ENCODE peak calls at places on chromosomes 12 and 14, in four cellular contexts. L is HepG2, T is H1, H is GM12878. W is an unnamed sample.

GRCh38 chr14:61330511-61330910 is 9.1 kb downstream of the PRKCH start:
- DNase-seq in L (no peak), T (no peak), H (no peak), W (no peak)

GRCh38 chr12:112234303-112234702 is 108.9 kb downstream of the TRAFD1 start:
- DNase-seq in L (no peak), T (no peak), H (no peak), W (no peak)

GRCh38 chr12:26939953-26940352 is 1.7 kb downstream of the FGFR1OP2 start:
- DNase-seq in L (no peak), T (no peak), H (no peak), W (no peak)

GRCh38 chr12:104703372-104703771 is 246.6 kb downstream of the CHST11 start:
- DNase-seq in L (no peak), T (no peak), H (no peak), W (no peak)

GRCh38 chr12:132423251-132424117 is 66.5 kb upstream of the FBRSL1 start:
- DNase-seq in L (peak; percentile 23), T (no peak), H (no peak), W (peak; percentile 41)

GRCh38 chr14:36604757-36605505 is 22.5 kb upstream of the NKX2-8 start:
- DNase-seq in L (peak; percentile 93), T (no peak), H (no peak), W (peak; percentile 63)

GRCh38 chr12:49294086-49294803 is 702 bp upstream of the PRPH start:
- DNase-seq in L (no peak), T (no peak), H (no peak), W (no peak)

GRCh38 chr12:70197362-70197744 is 45.9 kb upstream of the CNOT2 start:
- DNase-seq in L (no peak), T (no peak), H (no peak), W (no peak)

GRCh38 chr12:14322403-14322802 is 43.1 kb upstream of the ATF7IP start:
- DNase-seq in L (no peak), T (no peak), H (no peak), W (no peak)

GRCh38 chr14:68958553-68958952 is 20.5 kb downstream of the ACTN1 start:
- DNase-seq in L (no peak), T (no peak), H (no peak), W (no peak)

GRCh38 chr12:15151141-15152091 is 69.8 kb downstream of the RERG start:
- DNase-seq in L (peak; percentile 5), T (no peak), H (no peak), W (no peak)

GRCh38 chr14:106417224-106418049 is 891.1 kb downstream of the TMEM121 start:
- DNase-seq in L (peak; percentile 41), T (peak; percentile 5), H (peak; percentile 72), W (peak; percentile 74)

GRCh38 chr14:32509632-32510187 is 180.6 kb downstream of the AKAP6 start:
- DNase-seq in L (peak; percentile 50), T (no peak), H (no peak), W (no peak)

GRCh38 chr14:31933716-31934115 is 143.4 kb upstream of the ARHGAP5 start:
- DNase-seq in L (no peak), T (no peak), H (no peak), W (no peak)

GRCh38 chr12:52147367-52147972 is 44.3 kb downstream of the KRT80 start:
- DNase-seq in L (peak; percentile 67), T (no peak), H (no peak), W (peak; percentile 55)

GRCh38 chr12:50728417-50728816 is 35.5 kb upstream of the ATF1 start:
- DNase-seq in L (no peak), T (no peak), H (no peak), W (no peak)

GRCh38 chr12:3777206-3777809 is 24.4 kb upstream of the CRACR2A start:
- DNase-seq in L (peak; percentile 30), T (no peak), H (no peak), W (peak; percentile 15)

GRCh38 chr12:62720661-62721330 is 214.2 kb downstream of the PPM1H start:
- DNase-seq in L (no peak), T (no peak), H (no peak), W (no peak)

GRCh38 chr14:92986254-92987147 is 63.6 kb downstream of the CHGA start:
- DNase-seq in L (peak; percentile 92), T (no peak), H (no peak), W (no peak)

GRCh38 chr14:61598980-61599379 is 96.3 kb upstream of the HIF1A start:
- DNase-seq in L (peak; percentile 50), T (no peak), H (no peak), W (no peak)

GRCh38 chr14:101969480-101969879 is 5.1 kb downstream of the DYNC1H1 start:
- DNase-seq in L (no peak), T (no peak), H (no peak), W (no peak)

GRCh38 chr14:33742166-33742565 is 208.7 kb downstream of the EGLN3 start:
- DNase-seq in L (no peak), T (no peak), H (no peak), W (no peak)

GRCh38 chr14:53411110-53411509 is 258.0 kb upstream of the DDHD1 start:
- DNase-seq in L (no peak), T (no peak), H (no peak), W (no peak)

GRCh38 chr12:34403706-34404376 is 381.5 kb downstream of the ALG10 start:
- DNase-seq in L (no peak), T (no peak), H (no peak), W (peak; percentile 0)

GRCh38 chr12:60148109-60148508 is 552.3 kb downstream of the SLC16A7 start:
- DNase-seq in L (no peak), T (no peak), H (no peak), W (no peak)

GRCh38 chr14:54785111-54785777 is 117.4 kb downstream of the GCH1 start:
- DNase-seq in L (no peak), T (no peak), H (no peak), W (no peak)

GRCh38 chr12:64318605-64319004 is 72.0 kb downstream of the C12orf56 start:
- DNase-seq in L (peak; percentile 1), T (peak; percentile 54), H (no peak), W (peak; percentile 7)

GRCh38 chr12:91138337-91138905 is 27.1 kb upstream of the LUM start:
- DNase-seq in L (no peak), T (no peak), H (no peak), W (no peak)

GRCh38 chr12:69007166-69007857 is 74.3 kb upstream of the CPM start:
- DNase-seq in L (no peak), T (peak; percentile 49), H (no peak), W (no peak)

GRCh38 chr12:91179315-91179714 is 3.3 kb downstream of the DCN start:
- DNase-seq in L (no peak), T (no peak), H (no peak), W (no peak)

GRCh38 chr14:67420102-67420739 is 8.3 kb upstream of the PLEK2 start:
- DNase-seq in L (peak; percentile 32), T (no peak), H (no peak), W (peak; percentile 54)

GRCh38 chr12:88067301-88067700 is 38.1 kb upstream of the C12orf50 start:
- DNase-seq in L (no peak), T (no peak), H (no peak), W (no peak)

GRCh38 chr12:22543246-22544037 is 900 bp downstream of the C2CD5 start:
- DNase-seq in L (peak; percentile 27), T (no peak), H (peak; percentile 48), W (peak; percentile 51)

GRCh38 chr12:112535017-112535416 is 116.3 kb downstream of the PTPN11 start:
- DNase-seq in L (no peak), T (no peak), H (no peak), W (no peak)

GRCh38 chr14:100267990-100268389 is 29.0 kb downstream of the YY1 start:
- DNase-seq in L (no peak), T (no peak), H (no peak), W (no peak)

GRCh38 chr14:100261621-100262020 is 22.7 kb downstream of the YY1 start:
- DNase-seq in L (no peak), T (no peak), H (no peak), W (no peak)

GRCh38 chr14:100268591-100269207 is 29.8 kb downstream of the YY1 start:
- DNase-seq in L (peak; percentile 41), T (no peak), H (no peak), W (no peak)

GRCh38 chr14:100262545-100262944 is 23.6 kb downstream of the YY1 start:
- DNase-seq in L (no peak), T (no peak), H (no peak), W (no peak)

DNA sequence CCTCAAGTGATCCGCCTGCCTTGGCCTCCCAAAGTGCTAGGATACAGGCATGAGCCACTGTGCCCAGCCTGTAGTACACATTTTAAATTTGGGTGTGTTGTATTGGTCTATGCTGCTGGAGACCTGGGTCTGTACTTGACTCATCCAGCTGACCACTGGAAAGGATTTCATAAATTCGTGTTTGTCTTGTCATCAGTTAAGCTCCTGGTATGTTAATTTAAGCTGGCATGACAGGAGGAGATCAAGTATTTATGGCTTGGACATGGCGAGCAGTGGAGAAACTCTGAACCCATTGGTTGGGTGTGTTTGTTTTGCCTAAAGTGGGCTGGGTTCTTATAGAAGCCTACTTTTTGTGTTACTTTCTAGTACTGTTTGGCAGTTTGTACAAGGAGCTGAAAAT is 24.2 kb downstream of the YY1 start:
- DNase-seq in L (no peak), T (no peak), H (no peak), W (no peak)
- TF ChIP-seq HDAC6 in L (no peak), T (no peak), H (no peak), W (no peak)

GRCh38 chr14:91367173-91368171 is 50.1 kb downstream of the CCDC88C start:
- DNase-seq in L (no peak), T (no peak), H (peak; percentile 82), W (no peak)

GRCh38 chr14:91371990-91372375 is 45.6 kb downstream of the CCDC88C start:
- DNase-seq in L (no peak), T (no peak), H (no peak), W (no peak)

GRCh38 chr14:91371011-91371989 is 46.3 kb downstream of the CCDC88C start:
- DNase-seq in L (no peak), T (no peak), H (no peak), W (no peak)

GRCh38 chr14:91368681-91369416 is 48.8 kb downstream of the CCDC88C start:
- DNase-seq in L (no peak), T (no peak), H (no peak), W (no peak)

DNA sequence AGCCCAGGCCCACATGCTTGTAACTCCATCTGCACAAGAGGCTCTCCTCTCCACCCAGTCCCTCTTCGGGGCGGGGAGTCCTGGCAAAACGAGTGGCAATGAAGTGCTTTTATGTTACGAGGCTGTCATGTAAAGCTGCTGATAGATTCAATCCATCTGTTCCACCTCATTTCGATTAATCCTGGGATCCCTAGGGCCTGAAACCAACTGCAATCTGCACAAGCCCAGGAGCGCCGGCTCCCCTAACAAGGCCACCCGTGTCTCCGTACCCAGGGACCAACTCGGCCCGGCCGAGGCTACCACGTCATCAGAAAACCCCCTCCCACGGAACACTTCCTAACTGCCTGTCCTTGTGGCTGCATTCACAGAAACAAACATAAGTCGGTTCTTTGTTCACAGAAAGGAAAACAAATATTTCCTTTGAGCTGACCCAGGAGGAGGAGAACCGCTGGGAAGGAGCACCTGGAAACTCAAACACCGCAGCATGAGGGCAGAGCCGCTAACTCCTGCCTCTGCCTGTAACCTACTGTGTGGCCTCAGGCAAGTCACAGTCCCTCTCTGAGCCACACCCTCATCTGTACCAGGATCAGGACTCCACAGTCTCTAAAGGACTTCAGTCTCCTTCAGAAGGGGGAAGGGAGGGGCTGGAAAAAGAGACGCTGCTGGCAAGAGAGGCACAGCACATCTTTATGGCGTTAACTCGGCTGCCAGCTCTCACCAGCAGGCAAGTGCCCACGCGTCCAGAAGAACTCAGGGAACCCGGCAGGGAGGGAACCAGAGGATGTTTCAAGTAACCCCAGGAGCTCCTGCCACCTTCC is 47.8 kb downstream of the CCDC88C start:
- DNase-seq in L (peak; percentile 59), T (no peak), H (no peak), W (no peak)
- TF ChIP-seq HDAC6 in L (no peak), T (no peak), H (no peak), W (no peak)

GRCh38 chr14:56414231-56414630 is 165.4 kb upstream of the TMEM260 start:
- DNase-seq in L (no peak), T (no peak), H (no peak), W (no peak)
- TF ChIP-seq HDAC6 in L (no peak), T (no peak), H (no peak), W (no peak)

GRCh38 chr14:42490536-42490935 is 883.9 kb downstream of the LRFN5 start:
- DNase-seq in L (no peak), T (no peak), H (no peak), W (no peak)
- TF ChIP-seq HDAC6 in L (no peak), T (no peak), H (no peak), W (no peak)

W was measured in K562.